ENCODE peak calls at places on chromosomes 2 and 18, in seven cellular contexts. T, H, I, W, K, X and D are unnamed samples.

GRCh38 chr2:151771599-151772358 is 37.5 kb upstream of the NEB start:
- DNase-seq in X (no peak), H (peak; percentile 72), T (peak; percentile 31), W (no peak), K (peak; percentile 13), I (peak; percentile 94), D (no peak)

GRCh38 chr2:20530520-20530919 is 83.6 kb downstream of the RHOB start:
- DNase-seq in X (peak; percentile 19), W (no peak), K (no peak), H (no peak), I (no peak), T (no peak), D (no peak)

GRCh38 chr2:101295895-101296294 is 12.6 kb downstream of the RNF149 start:
- DNase-seq in H (no peak), W (no peak), K (no peak), T (no peak), X (no peak), I (peak; percentile 86), D (no peak)

GRCh38 chr18:28409811-28410210 is 232.9 kb upstream of the CDH2 start:
- DNase-seq in W (no peak), H (no peak), T (no peak), I (no peak), K (no peak), X (no peak), D (no peak)

GRCh38 chr2:145644820-145645302 is 1124.9 kb upstream of the ZEB2 start:
- DNase-seq in I (peak; percentile 11), W (peak; percentile 20), X (no peak), T (no peak), H (no peak), K (no peak), D (no peak)

GRCh38 chr2:161090401-161090800 is 69.8 kb upstream of the TANK start:
- DNase-seq in H (no peak), I (peak; percentile 12), W (no peak), K (no peak), T (no peak), X (no peak), D (no peak)

GRCh38 chr2:187415449-187415848 is 32.6 kb downstream of the CALCRL start:
- DNase-seq in K (no peak), W (no peak), I (no peak), H (no peak), T (no peak), X (no peak), D (no peak)

GRCh38 chr18:48133675-48134251 is 203.3 kb upstream of the SMAD2 start:
- DNase-seq in H (no peak), K (peak; percentile 31), W (no peak), T (no peak), X (peak; percentile 62), I (no peak), D (no peak)

GRCh38 chr2:58428553-58429284 is 187.6 kb upstream of the FANCL start:
- DNase-seq in T (no peak), K (peak; percentile 29), W (peak; percentile 86), X (peak; percentile 76), H (no peak), I (no peak), D (peak; percentile 14)

GRCh38 chr2:22901471-22901870 is 483.5 kb upstream of the KLHL29 start:
- DNase-seq in I (no peak), K (no peak), T (no peak), H (no peak), W (no peak), X (no peak), D (no peak)

GRCh38 chr2:84847326-84848050 is 33.4 kb downstream of the TRABD2A start:
- DNase-seq in H (no peak), X (no peak), I (no peak), T (no peak), W (no peak), K (no peak), D (no peak)

DNA sequence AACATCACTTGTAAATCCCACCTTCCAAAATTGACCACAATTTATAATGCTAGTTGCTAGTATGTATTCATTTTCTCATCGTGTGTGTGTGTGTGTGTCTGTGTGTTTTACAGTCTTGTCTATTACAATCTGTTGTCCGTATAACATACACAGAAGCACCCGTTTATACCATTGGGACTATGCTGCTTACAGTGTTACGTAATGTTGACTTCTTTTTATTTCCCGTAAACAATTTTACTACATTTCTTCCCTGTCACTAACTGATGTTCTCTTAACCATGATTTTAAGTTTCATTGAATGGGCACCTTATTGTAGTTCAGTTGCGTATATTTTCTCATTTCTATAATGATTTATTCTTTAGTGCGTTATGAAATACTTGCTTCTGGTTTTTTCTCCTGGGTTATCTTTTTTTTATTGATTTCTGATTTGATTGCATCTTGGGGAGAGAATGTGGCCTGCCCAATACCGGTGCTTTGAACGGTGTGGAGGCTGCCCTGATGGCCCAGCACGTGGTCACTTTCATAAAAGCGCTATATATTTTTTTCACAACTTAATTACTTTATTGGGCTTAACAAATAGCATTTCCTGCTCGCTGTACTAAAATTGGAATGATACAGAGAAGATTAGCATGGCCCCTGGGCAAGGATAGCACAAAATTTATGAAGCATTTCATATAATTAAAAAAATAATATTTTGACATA is 14.5 kb upstream of the ASB1 start:
- DNase-seq in I (no peak), T (no peak), K (no peak), W (no peak), X (no peak), H (no peak), D (no peak)
- H3K4me1 ChIP-seq in I (no peaks in the 10 kb centered on the region), T (no peaks in the 10 kb centered on the region), K (no peaks in the 10 kb centered on the region), W (no peaks in the 10 kb centered on the region), X (peaks cover 9% of the 10 kb centered on the region), H (no peaks in the 10 kb centered on the region), D (no peaks in the 10 kb centered on the region)

GRCh38 chr2:178874529-178875240 is 67.5 kb upstream of the TTN start:
- DNase-seq in H (no peak), X (no peak), K (peak; percentile 46), W (no peak), T (no peak), I (no peak), D (no peak)

GRCh38 chr2:178870703-178871102 is 63.5 kb upstream of the TTN start:
- DNase-seq in W (no peak), H (no peak), I (peak; percentile 13), T (no peak), K (no peak), X (peak; percentile 4), D (no peak)

GRCh38 chr2:178873912-178874311 is 66.7 kb upstream of the TTN start:
- DNase-seq in W (no peak), X (no peak), H (no peak), K (no peak), T (no peak), I (no peak), D (no peak)

GRCh38 chr2:178865999-178866398 is 58.8 kb upstream of the TTN start:
- DNase-seq in W (no peak), T (no peak), I (no peak), H (no peak), K (peak; percentile 12), X (no peak), D (no peak)

DNA sequence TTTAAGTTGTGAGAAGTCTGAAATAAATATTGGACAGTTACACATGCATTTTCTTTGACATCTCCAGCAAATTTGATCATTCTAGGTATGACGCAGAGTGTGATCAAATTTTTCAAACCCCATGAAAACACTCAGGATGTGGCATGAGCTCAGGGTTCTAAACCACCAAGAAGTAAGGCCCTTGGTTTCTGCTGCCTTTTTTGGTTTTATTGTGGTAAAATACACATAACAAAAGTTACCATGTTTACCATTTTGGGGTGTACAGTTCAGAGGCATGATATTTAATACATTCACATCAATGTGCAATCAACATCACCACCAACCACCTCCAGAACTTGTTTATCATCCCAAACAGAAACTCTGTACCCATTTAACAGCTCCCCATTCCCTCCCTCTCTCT is 64.3 kb upstream of the TTN start:
- DNase-seq in W (no peak), X (no peak), T (no peak), I (no peak), H (no peak), K (no peak), D (no peak)
- H3K36me3 ChIP-seq in W (peaks cover 3% of the 10 kb centered on the region), X (no peaks in the 10 kb centered on the region), T (no peaks in the 10 kb centered on the region), I (no peaks in the 10 kb centered on the region), H (no peaks in the 10 kb centered on the region), K (no peaks in the 10 kb centered on the region), D (no peaks in the 10 kb centered on the region)

GRCh38 chr2:203711399-203711798 is 5.0 kb downstream of the CD28 start:
- DNase-seq in T (no peak), X (no peak), W (no peak), H (no peak), I (no peak), K (no peak), D (no peak)
- H3K4me1 ChIP-seq in T (peaks cover 3% of the 10 kb centered on the region), X (no peaks in the 10 kb centered on the region), W (no peaks in the 10 kb centered on the region), H (no peaks in the 10 kb centered on the region), I (no peaks in the 10 kb centered on the region), K (no peaks in the 10 kb centered on the region), D (no peaks in the 10 kb centered on the region)

GRCh38 chr2:227528803-227529202 is 56.8 kb downstream of the AGFG1 start:
- DNase-seq in W (no peak), X (no peak), K (no peak), H (no peak), I (no peak), T (no peak), D (no peak)
- H3K36me3 ChIP-seq in W (peaks cover 11% of the 10 kb centered on the region), X (peaks cover 43% of the 10 kb centered on the region), K (peaks cover 8% of the 10 kb centered on the region), H (peaks cover 55% of the 10 kb centered on the region), I (peaks cover 12% of the 10 kb centered on the region), T (peaks cover 82% of the 10 kb centered on the region), D (peaks cover 48% of the 10 kb centered on the region)

GRCh38 chr2:8533923-8534322 is 147.9 kb upstream of the ID2 start:
- DNase-seq in K (no peak), I (no peak), W (no peak), H (no peak), T (no peak), X (peak; percentile 38), D (no peak)
- H3K4me1 ChIP-seq in K (peaks cover 20% of the 10 kb centered on the region), I (peaks cover 12% of the 10 kb centered on the region), W (no peaks in the 10 kb centered on the region), H (no peaks in the 10 kb centered on the region), T (no peaks in the 10 kb centered on the region), X (peaks cover 12% of the 10 kb centered on the region), D (peaks cover 4% of the 10 kb centered on the region)

GRCh38 chr2:190333395-190333794 is 10.0 kb upstream of the INPP1 start:
- DNase-seq in W (no peak), K (no peak), T (no peak), X (no peak), H (no peak), I (no peak), D (no peak)
- H3K36me3 ChIP-seq in W (no peaks in the 10 kb centered on the region), K (no peaks in the 10 kb centered on the region), T (no peaks in the 10 kb centered on the region), X (no peaks in the 10 kb centered on the region), H (no peaks in the 10 kb centered on the region), I (no peaks in the 10 kb centered on the region), D (no peaks in the 10 kb centered on the region)

GRCh38 chr2:110101280-110101844 is 14.3 kb downstream of the MALL start:
- DNase-seq in W (peak; percentile 14), X (peak; percentile 95), T (peak; percentile 99), I (peak; percentile 100), K (peak; percentile 93), H (peak; percentile 97), D (peak; percentile 96)
- H3K4me1 ChIP-seq in W (no peaks in the 10 kb centered on the region), X (peaks cover 37% of the 10 kb centered on the region), T (peaks cover 27% of the 10 kb centered on the region), I (peaks cover 29% of the 10 kb centered on the region), K (peaks cover 56% of the 10 kb centered on the region), H (no peaks in the 10 kb centered on the region), D (peaks cover 29% of the 10 kb centered on the region)

GRCh38 chr18:32280911-32281310 is 91.1 kb downstream of the MEP1B start:
- DNase-seq in T (no peak), W (no peak), I (no peak), X (no peak), K (no peak), H (no peak), D (no peak)
- H3K36me3 ChIP-seq in T (no peaks in the 10 kb centered on the region), W (peaks cover 2% of the 10 kb centered on the region), I (no peaks in the 10 kb centered on the region), X (no peaks in the 10 kb centered on the region), K (no peaks in the 10 kb centered on the region), H (no peaks in the 10 kb centered on the region), D (no peaks in the 10 kb centered on the region)